ENCODE peak calls at places on chromosomes 12 and 14, in six cellular contexts. G is fibroblast of mammary gland, O is tibial artery, F is IMR-90, K is mucosa of descending colon, N is left ventricle myocardium inferior. Y is an unnamed sample.

GRCh38 chr12:27627123-27627835 is 69.0 kb upstream of the REP15 start:
- DNase-seq in F (peak), N (no peak), G (peak), O (peak), K (no peak), Y (peak)

GRCh38 chr12:50986961-50987737 is 34.8 kb downstream of the HIGD1C start:
- DNase-seq in N (no peak), G (peak), F (peak), K (peak), O (peak), Y (peak)

GRCh38 chr14:103315368-103315911 is 18.6 kb upstream of the EIF5 start:
- DNase-seq in F (peak), G (peak), N (no peak), K (peak), O (peak), Y (peak)

GRCh38 chr14:76919431-76919810 is 93.2 kb downstream of the LRRC74A start:
- DNase-seq in G (no peak), N (no peak), O (no peak), K (no peak), F (no peak), Y (no peak)

GRCh38 chr12:46808955-46809697 is 16.7 kb downstream of the SLC38A4 start:
- DNase-seq in O (no peak), F (no peak), K (no peak), N (no peak), G (no peak), Y (no peak)

GRCh38 chr12:77710209-77710608 is 120.5 kb upstream of the NAV3 start:
- DNase-seq in N (no peak), O (no peak), F (no peak), K (no peak), G (no peak), Y (no peak)

GRCh38 chr12:23686095-23686494 is 263.4 kb downstream of the SOX5 start:
- DNase-seq in G (no peak), O (no peak), N (no peak), K (no peak), F (no peak), Y (no peak)

GRCh38 chr12:45756666-45757065 is 27.2 kb downstream of the ARID2 start:
- DNase-seq in N (no peak), F (peak), O (no peak), G (no peak), K (no peak), Y (no peak)

GRCh38 chr14:25400607-25401206 is 350.8 kb upstream of the STXBP6 start:
- DNase-seq in N (no peak), O (peak), G (peak), F (peak), K (peak), Y (peak)

GRCh38 chr14:79369359-79370332 is 841.7 kb downstream of the DIO2 start:
- DNase-seq in K (peak), G (peak), F (peak), N (no peak), O (no peak), Y (peak)

GRCh38 chr12:26090853-26091510 is 33.9 kb downstream of the BHLHE41 start:
- DNase-seq in O (no peak), N (no peak), K (no peak), G (no peak), F (peak), Y (no peak)

GRCh38 chr12:103462675-103463074 is 33.1 kb downstream of the C12orf42 start:
- DNase-seq in F (no peak), O (no peak), N (no peak), G (no peak), K (no peak), Y (no peak)

GRCh38 chr12:106284294-106285105 is 18.0 kb upstream of the TCP11L2 start:
- DNase-seq in F (no peak), O (no peak), G (no peak), K (no peak), N (no peak), Y (no peak)

GRCh38 chr12:68638721-68639395 is 28.2 kb downstream of the RAP1B start:
- DNase-seq in G (no peak), N (no peak), F (no peak), O (no peak), K (no peak), Y (no peak)

GRCh38 chr12:93853698-93854478 is 176.7 kb downstream of the CRADD start:
- DNase-seq in O (peak), G (no peak), F (no peak), N (no peak), K (no peak), Y (no peak)

GRCh38 chr12:117192057-117192456 is 1.8 kb upstream of the FBXO21 start:
- DNase-seq in O (no peak), G (peak), K (peak), F (no peak), N (no peak), Y (peak)

GRCh38 chr14:24013654-24014514 is 25.2 kb downstream of the DHRS4L2 start:
- DNase-seq in G (peak), F (peak), O (peak), N (no peak), K (peak), Y (peak)

GRCh38 chr12:21697829-21698630 is 40.4 kb upstream of the LDHB start:
- DNase-seq in K (peak), N (no peak), F (peak), O (no peak), G (peak), Y (peak)

GRCh38 chr14:22105643-22106042 is 432.0 kb upstream of the OR4E1 start:
- DNase-seq in F (no peak), K (no peak), G (no peak), N (no peak), O (no peak), Y (no peak)

GRCh38 chr12:122968104-122968503 is 1.8 kb upstream of the ABCB9 start:
- DNase-seq in G (no peak), O (no peak), N (no peak), K (no peak), F (no peak), Y (no peak)

GRCh38 chr12:46933947-46934346 is 108.2 kb upstream of the SLC38A4 start:
- DNase-seq in K (peak), N (no peak), O (no peak), F (peak), G (peak), Y (peak)

GRCh38 chr14:72451081-72451972 is 442.6 kb downstream of the DPF3 start:
- DNase-seq in G (no peak), K (peak), N (no peak), F (no peak), O (no peak), Y (no peak)

GRCh38 chr12:115771065-115771464 is 506.4 kb downstream of the MED13L start:
- DNase-seq in N (no peak), K (peak), F (no peak), G (peak), O (no peak), Y (no peak)

GRCh38 chr12:65126482-65126881 is 5.4 kb upstream of the WIF1 start:
- DNase-seq in O (no peak), F (no peak), N (no peak), G (no peak), K (no peak), Y (no peak)

GRCh38 chr12:111022386-111022785 is 102.0 kb upstream of the MYL2 start:
- DNase-seq in K (no peak), O (no peak), F (no peak), G (no peak), N (no peak), Y (no peak)

GRCh38 chr12:91511795-91512420 is 329.3 kb upstream of the DCN start:
- DNase-seq in F (no peak), G (no peak), N (no peak), O (no peak), K (no peak), Y (no peak)

GRCh38 chr14:80954771-80955299 is 586 bp upstream of the TSHR start:
- DNase-seq in G (peak), N (peak), O (peak), F (peak), K (peak), Y (peak)

GRCh38 chr12:98939350-98939749 is 294.3 kb downstream of the APAF1 start:
- DNase-seq in O (no peak), G (peak), K (no peak), N (no peak), F (peak), Y (peak)

GRCh38 chr14:71358209-71358931 is 451.1 kb downstream of the PCNX1 start:
- DNase-seq in F (peak), N (no peak), K (no peak), O (no peak), G (no peak), Y (peak)

GRCh38 chr12:101116911-101117310 is 93.1 kb downstream of the SLC5A8 start:
- DNase-seq in N (no peak), K (no peak), G (no peak), F (no peak), O (no peak), Y (no peak)

GRCh38 chr12:96985515-96986362 is 78.7 kb downstream of the NEDD1 start:
- DNase-seq in K (peak), O (no peak), F (no peak), G (no peak), N (no peak), Y (peak)

GRCh38 chr14:60510254-60510975 is 1.5 kb downstream of the SIX6 start:
- DNase-seq in G (no peak), F (no peak), N (no peak), O (no peak), K (no peak), Y (no peak)

GRCh38 chr12:51020448-51021182 is 5.6 kb downstream of the SLC11A2 start:
- DNase-seq in F (no peak), O (no peak), N (no peak), G (no peak), K (no peak), Y (no peak)

GRCh38 chr14:33762462-33762861 is 188.4 kb downstream of the EGLN3 start:
- DNase-seq in O (no peak), F (no peak), N (no peak), K (no peak), G (no peak), Y (peak)

GRCh38 chr12:102171951-102172350 is 25.7 kb downstream of the PMCH start:
- DNase-seq in N (no peak), F (peak), O (no peak), K (no peak), G (no peak), Y (no peak)
- TF ChIP-seq CTCF in N (no peak), F (no peak), O (no peak), K (no peak), G (no peak), Y (no peak)

GRCh38 chr14:69719501-69719951 is 47.4 kb upstream of the SRSF5 start:
- DNase-seq in N (peak), G (peak), K (no peak), F (peak), O (peak), Y (peak)
- H3K4me3 ChIP-seq in N (no peak), G (no peak), K (no peak), F (no peak), O (no peak), Y (no peak)

DNA sequence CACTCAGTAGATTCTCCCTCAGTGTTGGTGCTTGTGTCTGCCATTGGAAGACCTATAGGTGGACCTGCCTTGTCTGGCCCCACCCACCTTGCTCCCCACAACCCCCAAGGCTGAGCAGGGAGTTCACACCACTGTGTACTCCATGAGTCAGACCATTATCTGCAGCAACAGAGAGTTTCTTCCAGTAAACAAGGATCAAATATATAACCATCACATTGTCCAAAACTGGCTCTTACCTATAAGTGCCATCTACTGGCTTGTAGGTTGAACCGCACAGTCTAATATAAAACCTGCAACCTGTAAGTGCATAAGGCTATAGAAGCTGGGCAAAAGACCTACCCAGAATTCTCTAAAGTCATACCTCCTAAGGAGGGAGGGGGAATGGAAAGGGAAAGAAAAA is 7.9 kb downstream of the TAS2R13 start:
- DNase-seq in N (no peak), G (peak), K (no peak), O (no peak), F (no peak), Y (peak)
- TF ChIP-seq CTCF in N (no peak), G (no peak), K (no peak), O (no peak), F (no peak), Y (no peak)

DNA sequence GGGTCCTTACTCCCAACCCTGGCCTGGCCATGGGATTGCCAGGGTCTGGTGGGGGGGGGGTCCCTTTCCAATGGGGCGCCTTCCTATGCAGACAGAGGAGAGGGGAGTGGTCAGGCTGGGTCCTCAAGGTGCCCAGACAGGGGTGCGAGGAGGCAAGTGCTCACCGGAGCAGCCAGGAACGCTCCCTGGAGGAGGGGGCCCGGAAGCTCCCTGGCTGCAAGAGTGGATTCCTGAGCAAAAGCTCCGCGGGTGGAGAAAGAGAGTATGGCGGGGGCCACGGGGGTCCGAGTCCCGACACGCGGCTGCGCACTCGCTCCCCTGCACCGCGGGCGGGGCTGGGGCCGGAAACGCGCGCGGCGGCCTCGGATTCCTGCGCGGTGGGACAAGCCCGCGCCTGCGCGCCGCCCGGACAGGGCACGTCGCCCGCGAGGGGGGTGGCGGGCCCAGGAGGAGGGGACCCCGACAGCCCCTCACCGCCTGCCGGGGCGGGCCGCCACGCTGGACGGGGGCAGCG is 27.7 kb upstream of the GPR132 start:
- DNase-seq in F (peak), O (no peak), G (no peak), N (peak), K (peak), Y (peak)
- H3K4me3 ChIP-seq in F (peak), O (peak), G (peak), N (peak), K (peak), Y (peak)